ENCODE peak calls at places on chromosomes 6 and 20, in four cellular contexts. L, J, H and I are unnamed samples.

GRCh38 chr20:63978319-63979220 is 872 bp downstream of the SAMD10 start:
- DNase-seq in L (peak; percentile 85), J (no peak), H (peak; percentile 90), I (peak; percentile 81)

GRCh38 chr6:154154389-154154967 is 115.4 kb downstream of the OPRM1 start:
- DNase-seq in L (peak; percentile 72), J (peak; percentile 40), H (peak; percentile 88), I (peak; percentile 25)

GRCh38 chr20:43220612-43221011 is 30.9 kb upstream of the PTPRT start:
- DNase-seq in L (no peak), J (no peak), H (no peak), I (no peak)

GRCh38 chr6:160030103-160030502 is 61.2 kb downstream of the IGF2R start:
- DNase-seq in L (no peak), J (peak; percentile 33), H (peak; percentile 86), I (no peak)

GRCh38 chr6:62681108-62681507 is 395.1 kb upstream of the KHDRBS2 start:
- DNase-seq in L (no peak), J (no peak), H (no peak), I (no peak)

GRCh38 chr6:126526547-126526946 is 186.6 kb downstream of the CENPW start:
- DNase-seq in L (no peak), J (no peak), H (no peak), I (no peak)

GRCh38 chr20:15491564-15491963 is 1081.7 kb downstream of the KIF16B start:
- DNase-seq in L (no peak), J (no peak), H (peak; percentile 12), I (no peak)

GRCh38 chr6:14818422-14818884 is 427.4 kb upstream of the JARID2 start:
- DNase-seq in L (no peak), J (no peak), H (no peak), I (no peak)

GRCh38 chr6:9178066-9178465 is 742.7 kb upstream of the SLC35B3 start:
- DNase-seq in L (no peak), J (no peak), H (no peak), I (no peak)

GRCh38 chr6:16352258-16352635 is 113.9 kb downstream of the GMPR start:
- DNase-seq in L (no peak), J (no peak), H (no peak), I (no peak)

GRCh38 chr6:3740551-3741476 is 10.7 kb downstream of the PXDC1 start:
- DNase-seq in L (no peak), J (no peak), H (no peak), I (no peak)

GRCh38 chr6:163663575-163663974 is 249.1 kb downstream of the QKI start:
- DNase-seq in L (no peak), J (no peak), H (no peak), I (no peak)

GRCh38 chr6:113879186-113880096 is 22.3 kb downstream of the MARCKS start:
- DNase-seq in L (no peak), J (peak; percentile 25), H (peak; percentile 83), I (no peak)

GRCh38 chr6:125789576-125790402 is 971 bp upstream of the NCOA7 start:
- DNase-seq in L (peak; percentile 60), J (peak; percentile 37), H (peak; percentile 73), I (peak; percentile 53)

GRCh38 chr6:3627501-3627900 is 124.0 kb downstream of the PXDC1 start:
- DNase-seq in L (no peak), J (no peak), H (no peak), I (no peak)

GRCh38 chr6:72950114-72950860 is 275.0 kb downstream of the KHDC1L start:
- DNase-seq in L (no peak), J (no peak), H (peak; percentile 42), I (no peak)

GRCh38 chr6:16524380-16524707 is 236.9 kb downstream of the ATXN1 start:
- DNase-seq in L (no peak), J (no peak), H (no peak), I (peak; percentile 46)

GRCh38 chr20:13325033-13325432 is 104.0 kb downstream of the ISM1 start:
- DNase-seq in L (no peak), J (no peak), H (peak; percentile 39), I (no peak)

GRCh38 chr6:20640181-20640580 is 105.9 kb downstream of the CDKAL1 start:
- DNase-seq in L (no peak), J (no peak), H (no peak), I (no peak)

GRCh38 chr6:12875061-12875460 is 158.5 kb downstream of the PHACTR1 start:
- DNase-seq in L (no peak), J (no peak), H (no peak), I (no peak)

GRCh38 chr6:44071670-44072451 is 55.4 kb downstream of the MRPL14 start:
- DNase-seq in L (no peak), J (no peak), H (no peak), I (no peak)

GRCh38 chr6:84089081-84089480 is 55.5 kb downstream of the MRAP2 start:
- DNase-seq in L (no peak), J (no peak), H (no peak), I (no peak)

GRCh38 chr20:32247957-32248497 is 29.4 kb upstream of the KIF3B start:
- DNase-seq in L (no peak), J (no peak), H (no peak), I (no peak)

GRCh38 chr6:16752206-16752867 is 8.9 kb downstream of the ATXN1 start:
- DNase-seq in L (no peak), J (no peak), H (peak; percentile 63), I (no peak)

GRCh38 chr6:48087448-48087847 is 23.5 kb downstream of the PTCHD4 start:
- DNase-seq in L (no peak), J (no peak), H (peak; percentile 21), I (no peak)

GRCh38 chr6:18509871-18510643 is 122.9 kb downstream of the RNF144B start:
- DNase-seq in L (peak; percentile 62), J (no peak), H (no peak), I (no peak)

GRCh38 chr6:28377879-28378278 is 21.7 kb downstream of the ZSCAN12 start:
- DNase-seq in L (no peak), J (no peak), H (no peak), I (no peak)

GRCh38 chr6:9766240-9766915 is 648.5 kb downstream of the TFAP2A start:
- DNase-seq in L (no peak), J (no peak), H (peak; percentile 28), I (no peak)

GRCh38 chr6:147508073-147508870 is at the start of gene SAMD5:
- DNase-seq in L (peak; percentile 39), J (no peak), H (peak; percentile 88), I (peak; percentile 31)

GRCh38 chr6:150343434-150343833 is 25.4 kb upstream of the IYD start:
- DNase-seq in L (no peak), J (no peak), H (no peak), I (no peak)

GRCh38 chr6:158253248-158253647 is 59.0 kb upstream of the TULP4 start:
- DNase-seq in L (no peak), J (no peak), H (no peak), I (no peak)

GRCh38 chr6:109760208-109760607 is 69.1 kb downstream of the FIG4 start:
- DNase-seq in L (no peak), J (no peak), H (no peak), I (no peak)

GRCh38 chr20:47586648-47587306 is 85.1 kb downstream of the NCOA3 start:
- DNase-seq in L (no peak), J (no peak), H (no peak), I (no peak)

GRCh38 chr20:36717657-36718056 is 28.2 kb downstream of the NDRG3 start:
- DNase-seq in L (no peak), J (peak; percentile 14), H (no peak), I (no peak)

GRCh38 chr6:111938710-111939109 is 65.5 kb upstream of the FYN start:
- DNase-seq in L (no peak), J (no peak), H (no peak), I (no peak)

GRCh38 chr6:107564223-107564855 is 74.4 kb downstream of the SOBP start:
- DNase-seq in L (no peak), J (no peak), H (no peak), I (no peak)

GRCh38 chr6:39821014-39821738 is 29.0 kb downstream of the DAAM2 start:
- DNase-seq in L (no peak), J (no peak), H (no peak), I (no peak)

GRCh38 chr6:133854633-133855598 is 34.0 kb upstream of the TCF21 start:
- DNase-seq in L (peak; percentile 7), J (no peak), H (peak; percentile 28), I (no peak)

GRCh38 chr6:16316741-16317251 is 78.4 kb downstream of the GMPR start:
- DNase-seq in L (peak; percentile 27), J (no peak), H (peak; percentile 58), I (no peak)